ENCODE peak calls at places on chromosomes 5 and 9, in four cellular contexts. X, R, O and H are unnamed samples.

GRCh38 chr5:147818290-147818689 is 13.2 kb downstream of the SPINK1 start:
- DNase-seq in R (no peak), X (no peak), O (no peak), H (no peak)

GRCh38 chr5:176851871-176852270 is 41.5 kb downstream of the UNC5A start:
- DNase-seq in R (no peak), O (no peak), X (no peak), H (no peak)

GRCh38 chr9:19643875-19644274 is 145.0 kb downstream of the SLC24A2 start:
- DNase-seq in R (no peak), O (no peak), X (no peak), H (no peak)

GRCh38 chr5:153552886-153553285 is 62.4 kb downstream of the GRIA1 start:
- DNase-seq in O (no peak), R (no peak), X (no peak), H (no peak)

GRCh38 chr9:112006361-112007020 is 109.9 kb downstream of the UGCG start:
- DNase-seq in X (no peak), O (no peak), R (no peak), H (no peak)

GRCh38 chr5:162107591-162107990 is 40.0 kb downstream of the GABRG2 start:
- DNase-seq in O (no peak), X (no peak), R (no peak), H (no peak)

GRCh38 chr5:148014276-148014675 is 49.5 kb upstream of the SPINK5 start:
- DNase-seq in O (no peak), R (no peak), X (no peak), H (no peak)

GRCh38 chr5:150321784-150322183 is 19.1 kb upstream of the ARSI start:
- DNase-seq in R (no peak), O (no peak), X (no peak), H (no peak)

GRCh38 chr9:98056403-98057094 is at the start of gene NANS:
- DNase-seq in X (peak; percentile 93), O (peak; percentile 97), R (peak; percentile 96), H (peak; percentile 88)

GRCh38 chr5:79236970-79237734 is 1.2 kb downstream of the JMY start:
- DNase-seq in O (peak; percentile 44), X (peak; percentile 26), R (peak; percentile 27), H (no peak)

GRCh38 chr5:77012601-77013000 is 17.6 kb upstream of the AGGF1 start:
- DNase-seq in X (no peak), O (no peak), R (peak; percentile 4), H (no peak)

GRCh38 chr5:35880166-35880565 is 23.5 kb downstream of the IL7R start:
- DNase-seq in X (no peak), O (no peak), R (no peak), H (no peak)

DNA sequence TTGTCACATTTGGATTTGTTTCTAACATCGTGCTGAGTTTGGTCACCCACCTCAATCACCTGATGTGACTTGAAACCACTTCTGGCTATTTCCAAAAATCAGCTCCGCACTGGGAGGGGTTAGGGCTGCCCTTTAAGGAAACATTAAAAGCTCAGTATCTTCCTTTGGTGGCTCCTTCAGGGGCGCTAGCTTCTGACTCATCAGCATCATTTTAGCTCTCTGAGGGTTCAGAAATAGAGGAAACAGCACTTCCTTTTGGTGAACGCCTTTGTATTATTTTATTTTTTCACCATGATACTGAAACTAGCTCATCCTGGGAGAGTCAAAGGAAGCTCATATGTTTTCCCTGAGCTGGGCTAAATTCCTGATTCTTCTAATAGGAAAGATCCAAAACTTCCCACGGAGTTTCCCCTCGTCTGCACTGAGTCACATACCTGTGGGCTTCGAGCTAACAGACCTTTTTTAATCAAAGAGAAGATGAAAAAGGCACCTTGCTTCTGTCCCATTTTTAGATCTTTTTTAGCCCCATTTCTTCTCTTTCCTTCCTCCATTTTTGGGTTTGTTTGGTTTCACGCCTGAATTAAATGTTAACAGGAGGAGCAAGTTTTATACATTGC is 48.2 kb downstream of the ROPN1L start:
- DNase-seq in X (peak; percentile 8), R (no peak), O (no peak), H (no peak)
- TF ChIP-seq CTCF in X (no peak), R (no peak), O (no peak), H (no peak)

GRCh38 chr5:73638344-73639095 is 12.5 kb downstream of the ARHGEF28 start:
- DNase-seq in X (no peak), R (peak; percentile 33), O (no peak), H (no peak)
- H3K4me3 ChIP-seq in X (no peak overlapping the region), R (peak overlapping the region; percentile 15), O (no peak overlapping the region), H (no peak overlapping the region)

GRCh38 chr5:6675784-6676499 is 37.3 kb upstream of the TENT4A start:
- DNase-seq in O (no peak), R (peak; percentile 11), X (no peak), H (no peak)
- TF ChIP-seq CTCF in O (no peak), R (no peak), X (no peak), H (no peak)

DNA sequence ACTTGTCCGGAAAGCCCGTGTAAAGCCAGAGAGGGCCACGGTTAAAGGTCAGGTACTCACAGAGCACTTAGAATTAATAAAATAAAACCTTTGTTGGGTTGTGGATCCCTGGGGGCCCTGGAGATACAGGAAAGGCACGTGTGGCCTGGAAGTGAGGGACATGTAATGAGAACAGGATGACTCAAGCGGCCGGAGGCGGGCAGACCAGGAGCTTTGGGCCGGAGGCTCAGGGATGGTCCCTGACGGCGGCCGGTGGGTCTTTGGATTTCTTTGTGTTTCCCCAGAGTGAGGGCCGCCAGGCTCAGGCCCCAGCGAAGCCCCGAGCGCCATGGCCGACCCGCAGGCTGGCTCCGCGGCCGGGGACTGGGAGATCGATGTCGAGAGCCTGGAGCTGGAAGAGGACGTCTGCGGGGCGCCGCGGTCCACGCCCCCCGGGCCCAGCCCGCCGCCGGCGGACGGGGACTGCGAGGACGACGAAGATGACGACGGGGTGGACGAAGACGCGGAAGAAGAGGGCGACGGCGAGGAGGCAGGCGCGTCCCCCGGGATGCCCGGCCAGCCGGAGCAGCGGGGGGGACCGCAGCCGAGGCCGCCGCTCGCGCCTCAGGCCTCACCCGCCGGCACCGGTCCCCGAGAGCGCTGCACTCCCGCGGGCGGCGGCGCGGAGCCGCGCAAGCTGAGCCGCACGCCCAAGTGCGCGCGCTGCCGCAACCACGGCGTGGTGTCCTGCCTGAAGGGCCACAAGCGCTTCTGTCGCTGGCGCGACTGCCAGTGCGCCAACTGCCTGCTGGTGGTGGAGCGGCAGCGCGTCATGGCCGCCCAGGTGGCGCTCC is 1.3 kb downstream of the DMRT2 start:
- DNase-seq in X (no peak), O (peak; percentile 71), R (peak; percentile 65), H (no peak)
- H3K4me3 ChIP-seq in X (no peak overlapping the region), O (peak overlapping the region; percentile 43), R (peak overlapping the region; percentile 55), H (no peak overlapping the region)

DNA sequence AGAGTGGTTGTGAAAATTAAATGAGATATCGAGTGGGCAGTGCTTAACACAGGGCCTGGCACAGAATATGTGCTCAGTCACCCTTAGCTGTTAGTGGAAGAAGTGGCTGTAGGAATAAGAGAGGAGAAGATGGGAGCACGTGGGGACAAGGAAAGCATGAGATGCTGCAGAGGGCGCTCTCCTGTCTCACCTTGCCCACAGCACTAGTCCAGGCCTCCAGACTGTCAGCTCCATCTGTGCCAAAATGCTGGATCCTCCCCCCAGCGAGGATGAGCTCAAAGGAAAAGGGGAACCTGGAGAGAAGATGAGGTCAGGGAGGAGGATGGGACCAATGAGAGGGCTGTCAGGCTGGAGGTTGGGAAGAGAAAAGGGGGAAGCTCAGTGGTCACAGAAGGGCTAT is 12.5 kb downstream of the ARAP3 start:
- DNase-seq in O (no peak), X (no peak), R (no peak), H (no peak)
- TF ChIP-seq CTCF in O (no peak), X (no peak), R (no peak), H (no peak)

GRCh38 chr5:55864606-55865541 is 13.7 kb downstream of the IL31RA start:
- DNase-seq in X (no peak), O (no peak), R (no peak), H (no peak)

GRCh38 chr5:55860268-55860667 is 9.1 kb downstream of the IL31RA start:
- DNase-seq in R (no peak), X (no peak), O (no peak), H (no peak)

GRCh38 chr5:55857247-55857640 is 6.1 kb downstream of the IL31RA start:
- DNase-seq in O (no peak), X (no peak), R (no peak), H (no peak)

GRCh38 chr5:55856511-55857246 is 5.5 kb downstream of the IL31RA start:
- DNase-seq in X (no peak), O (no peak), R (no peak), H (no peak)

DNA sequence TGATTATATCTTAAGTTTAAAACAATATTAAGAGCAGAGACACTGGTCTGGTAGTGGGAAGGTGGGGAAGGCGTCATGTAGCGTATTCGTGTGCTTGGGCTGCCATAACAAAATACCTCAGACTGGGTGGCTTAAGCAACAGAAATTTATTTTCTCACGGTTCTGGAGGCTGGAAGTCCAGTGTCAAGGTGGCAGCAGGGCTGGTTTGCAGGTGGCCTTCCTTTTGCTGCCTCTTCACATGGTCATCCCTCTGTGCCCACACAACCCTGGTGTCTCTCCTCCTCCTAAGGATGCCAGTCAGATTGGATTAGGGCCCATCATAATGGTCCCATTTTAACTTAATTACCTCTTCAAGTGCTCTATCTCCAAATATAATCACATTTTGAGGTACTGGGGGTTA is 9.6 kb downstream of the IL31RA start:
- DNase-seq in X (no peak), O (no peak), R (no peak), H (no peak)
- H3K4me3 ChIP-seq in X (no peak overlapping the region), O (no peak overlapping the region), R (no peak overlapping the region), H (no peak overlapping the region)

DNA sequence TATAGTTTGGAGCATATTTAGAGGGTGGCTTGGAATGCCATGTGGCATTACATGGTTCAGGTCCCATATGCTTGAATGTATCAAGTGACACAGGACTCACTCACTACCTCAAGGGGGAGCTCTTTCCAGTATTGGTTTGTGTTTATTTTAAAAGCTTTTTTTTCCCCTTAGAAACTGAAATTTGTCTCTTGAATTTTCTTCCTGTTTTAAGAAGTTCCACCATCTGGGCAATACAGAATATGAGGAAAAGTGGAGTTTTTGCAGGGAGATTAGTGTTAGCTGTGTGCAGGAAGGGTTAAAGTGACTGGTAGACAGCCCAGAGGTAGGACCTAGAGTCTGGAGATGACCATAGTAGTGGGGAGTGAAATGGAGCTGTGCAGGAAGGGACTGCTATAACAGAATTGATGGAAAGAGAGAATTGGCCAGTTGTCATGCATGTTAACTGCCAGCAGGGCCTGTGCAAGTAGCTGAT is 36.6 kb downstream of the CTNNA1 start:
- DNase-seq in O (no peak), R (peak; percentile 48), X (no peak), H (no peak)
- TF ChIP-seq CTCF in O (peak; percentile 36), R (peak; percentile 64), X (peak; percentile 59), H (peak; percentile 43)

GRCh38 chr5:40700116-40700822 is 20.6 kb downstream of the PTGER4 start:
- DNase-seq in O (no peak), X (no peak), R (no peak), H (no peak)
- H3K4me3 ChIP-seq in O (no peak overlapping the region), X (no peak overlapping the region), R (no peak overlapping the region), H (no peak overlapping the region)